ENCODE peak calls at places on chromosomes 7 and 10, in six cellular contexts. One of them, this sample, is unnamed.

GRCh38 chr7:71106226-71106625 is 25.7 kb upstream of the GALNT17 start:
- DNase-seq in epithelial cell of esophagus: no peak
- DNase-seq in astrocyte of the spinal cord: no peak
- DNase-seq in activated CD4-positive, alpha-beta T cell treated with anti-CD3 and anti-CD28 coated beads for 4 hours: no peak
- DNase-seq in choroid plexus epithelial cell: no peak
- DNase-seq in NCI-H1092 treated with DMSO at 0.1 percent for 48 hours: no peak
- DNase-seq in this sample: no peak

GRCh38 chr10:97278491-97278989 is 13.9 kb downstream of the ARHGAP19 start:
- DNase-seq in epithelial cell of esophagus: peak
- DNase-seq in astrocyte of the spinal cord: peak
- DNase-seq in activated CD4-positive, alpha-beta T cell treated with anti-CD3 and anti-CD28 coated beads for 4 hours: no peak
- DNase-seq in choroid plexus epithelial cell: peak
- DNase-seq in NCI-H1092 treated with DMSO at 0.1 percent for 48 hours: peak
- DNase-seq in this sample: peak

GRCh38 chr10:35876248-35876647 is 234.2 kb upstream of the FZD8 start:
- DNase-seq in epithelial cell of esophagus: no peak
- DNase-seq in astrocyte of the spinal cord: no peak
- DNase-seq in activated CD4-positive, alpha-beta T cell treated with anti-CD3 and anti-CD28 coated beads for 4 hours: no peak
- DNase-seq in choroid plexus epithelial cell: peak
- DNase-seq in NCI-H1092 treated with DMSO at 0.1 percent for 48 hours: no peak
- DNase-seq in this sample: no peak

GRCh38 chr10:112793197-112793921 is 156.7 kb upstream of the TCF7L2 start:
- DNase-seq in epithelial cell of esophagus: peak
- DNase-seq in astrocyte of the spinal cord: no peak
- DNase-seq in activated CD4-positive, alpha-beta T cell treated with anti-CD3 and anti-CD28 coated beads for 4 hours: no peak
- DNase-seq in choroid plexus epithelial cell: peak
- DNase-seq in NCI-H1092 treated with DMSO at 0.1 percent for 48 hours: peak
- DNase-seq in this sample: peak

GRCh38 chr10:96511044-96511945 is 2.4 kb downstream of the TLL2 start:
- DNase-seq in epithelial cell of esophagus: peak
- DNase-seq in astrocyte of the spinal cord: peak
- DNase-seq in activated CD4-positive, alpha-beta T cell treated with anti-CD3 and anti-CD28 coated beads for 4 hours: no peak
- DNase-seq in choroid plexus epithelial cell: peak
- DNase-seq in NCI-H1092 treated with DMSO at 0.1 percent for 48 hours: peak
- DNase-seq in this sample: no peak

GRCh38 chr10:116974442-116975005 is 30.5 kb downstream of the SHTN1 start:
- DNase-seq in epithelial cell of esophagus: peak
- DNase-seq in astrocyte of the spinal cord: peak
- DNase-seq in activated CD4-positive, alpha-beta T cell treated with anti-CD3 and anti-CD28 coated beads for 4 hours: no peak
- DNase-seq in choroid plexus epithelial cell: peak
- DNase-seq in NCI-H1092 treated with DMSO at 0.1 percent for 48 hours: no peak
- DNase-seq in this sample: peak

GRCh38 chr7:27793780-27794179 is 53.8 kb downstream of the TAX1BP1 start:
- DNase-seq in epithelial cell of esophagus: peak
- DNase-seq in astrocyte of the spinal cord: peak
- DNase-seq in activated CD4-positive, alpha-beta T cell treated with anti-CD3 and anti-CD28 coated beads for 4 hours: no peak
- DNase-seq in choroid plexus epithelial cell: peak
- DNase-seq in NCI-H1092 treated with DMSO at 0.1 percent for 48 hours: no peak
- DNase-seq in this sample: peak

GRCh38 chr10:110512461-110513187 is 14.9 kb downstream of the DUSP5 start:
- DNase-seq in epithelial cell of esophagus: peak
- DNase-seq in astrocyte of the spinal cord: peak
- DNase-seq in activated CD4-positive, alpha-beta T cell treated with anti-CD3 and anti-CD28 coated beads for 4 hours: peak
- DNase-seq in choroid plexus epithelial cell: peak
- DNase-seq in NCI-H1092 treated with DMSO at 0.1 percent for 48 hours: no peak
- DNase-seq in this sample: peak

GRCh38 chr7:77327067-77327931 is 88.8 kb downstream of the GSAP start:
- DNase-seq in epithelial cell of esophagus: peak
- DNase-seq in astrocyte of the spinal cord: peak
- DNase-seq in activated CD4-positive, alpha-beta T cell treated with anti-CD3 and anti-CD28 coated beads for 4 hours: no peak
- DNase-seq in choroid plexus epithelial cell: peak
- DNase-seq in NCI-H1092 treated with DMSO at 0.1 percent for 48 hours: peak
- DNase-seq in this sample: peak

GRCh38 chr7:46485481-46486065 is 564.5 kb upstream of the IGFBP3 start:
- DNase-seq in epithelial cell of esophagus: peak
- DNase-seq in astrocyte of the spinal cord: peak
- DNase-seq in activated CD4-positive, alpha-beta T cell treated with anti-CD3 and anti-CD28 coated beads for 4 hours: no peak
- DNase-seq in choroid plexus epithelial cell: peak
- DNase-seq in NCI-H1092 treated with DMSO at 0.1 percent for 48 hours: no peak
- DNase-seq in this sample: no peak

GRCh38 chr10:22010973-22011408 is 7.5 kb upstream of the DNAJC1 start:
- DNase-seq in epithelial cell of esophagus: no peak
- DNase-seq in astrocyte of the spinal cord: peak
- DNase-seq in activated CD4-positive, alpha-beta T cell treated with anti-CD3 and anti-CD28 coated beads for 4 hours: no peak
- DNase-seq in choroid plexus epithelial cell: peak
- DNase-seq in NCI-H1092 treated with DMSO at 0.1 percent for 48 hours: no peak
- DNase-seq in this sample: peak

This sample was measured in fibroblast of gingiva.